ENCODE peak calls at places on chromosomes 3 and 15, in four cellular contexts. X is GM23248, O is stomach, U is psoas muscle. C is an unnamed sample. For H3K9me3, the result is how much of the 10 kb centered on the place peaks cover.

GRCh38 chr15:68880382-68880781 is 49.9 kb upstream of the SPESP1 start:
- DNase-seq in X (no peak), O (no peak), U (no peak), C (no peak)

GRCh38 chr3:153513236-153513635 is 351.2 kb downstream of the RAP2B start:
- DNase-seq in X (peak), O (no peak), U (no peak), C (peak)

GRCh38 chr3:188772886-188773285 is 398.9 kb upstream of the TPRG1 start:
- DNase-seq in X (peak), O (peak), U (no peak), C (peak)

GRCh38 chr3:16849795-16850194 is 35.0 kb upstream of the PLCL2 start:
- DNase-seq in X (peak), O (no peak), U (no peak), C (peak)

GRCh38 chr15:72231847-72232461 is 964 bp upstream of the PKM start:
- DNase-seq in X (peak), O (peak), U (peak), C (peak)

GRCh38 chr3:126256256-126256655 is 75.9 kb upstream of the ALDH1L1 start:
- DNase-seq in X (peak), O (no peak), U (no peak), C (no peak)

GRCh38 chr15:50484781-50485180 is 60.6 kb downstream of the USP8 start:
- DNase-seq in X (no peak), O (no peak), U (no peak), C (no peak)

GRCh38 chr15:62164500-62165028 is 521 bp downstream of the C2CD4B start:
- DNase-seq in X (peak), O (no peak), U (peak), C (peak)

GRCh38 chr3:109774108-109774507 is 436.8 kb upstream of the DPPA4 start:
- DNase-seq in X (no peak), O (no peak), U (no peak), C (no peak)

GRCh38 chr15:39118510-39118909 is 462.4 kb upstream of the THBS1 start:
- DNase-seq in X (peak), O (no peak), U (no peak), C (peak)

GRCh38 chr15:46636220-46636619 is 1001.4 kb downstream of the SQOR start:
- DNase-seq in X (no peak), O (no peak), U (no peak), C (no peak)

GRCh38 chr3:124995460-124995994 is 60.3 kb downstream of the HEG1 start:
- DNase-seq in X (peak), O (peak), U (peak), C (peak)

GRCh38 chr3:173138031-173138430 is 3.0 kb downstream of the SPATA16 start:
- DNase-seq in X (no peak), O (no peak), U (no peak), C (no peak)

GRCh38 chr15:64288999-64289398 is 67.0 kb downstream of the CSNK1G1 start:
- DNase-seq in X (peak), O (no peak), U (no peak), C (no peak)

GRCh38 chr15:100770781-100771584 is 108.6 kb upstream of the ALDH1A3 start:
- DNase-seq in X (no peak), O (no peak), U (peak), C (no peak)

GRCh38 chr15:56524915-56525314 is 60.0 kb upstream of the MNS1 start:
- DNase-seq in X (peak), O (no peak), U (no peak), C (peak)

GRCh38 chr15:65334586-65335231 is 30.2 kb downstream of the RNU5B-1 start:
- DNase-seq in X (no peak), O (no peak), U (peak), C (no peak)

GRCh38 chr3:22959593-22959992 is 243.5 kb upstream of the UBE2E2 start:
- DNase-seq in X (no peak), O (no peak), U (no peak), C (no peak)

GRCh38 chr3:61927332-61927731 is 366.0 kb downstream of the PTPRG start:
- DNase-seq in X (peak), O (no peak), U (peak), C (peak)

GRCh38 chr3:57918123-57918837 is 89.9 kb upstream of the FLNB start:
- DNase-seq in X (peak), O (no peak), U (no peak), C (peak)

GRCh38 chr3:193556841-193557240 is 2.1 kb upstream of the ATP13A4 start:
- DNase-seq in X (no peak), O (peak), U (no peak), C (no peak)

GRCh38 chr3:125150525-125151436 is 61.8 kb downstream of the SLC12A8 start:
- DNase-seq in X (peak), O (peak), U (no peak), C (no peak)

GRCh38 chr15:53833134-53833624 is 73.7 kb upstream of the WDR72 start:
- DNase-seq in X (peak), O (peak), U (no peak), C (peak)

GRCh38 chr15:89500397-89501270 is 4.3 kb upstream of the RHCG start:
- DNase-seq in X (no peak), O (no peak), U (no peak), C (no peak)

GRCh38 chr15:84773716-84774115 is 25.3 kb downstream of the ZNF592 start:
- DNase-seq in X (no peak), O (no peak), U (no peak), C (no peak)

GRCh38 chr3:114809668-114810413 is 337.2 kb downstream of the ZBTB20 start:
- DNase-seq in X (no peak), O (no peak), U (no peak), C (peak)

GRCh38 chr15:91311986-91312385 is 211.9 kb downstream of the SV2B start:
- DNase-seq in X (no peak), O (no peak), U (no peak), C (no peak)

GRCh38 chr3:38088126-38088525 is 48.8 kb downstream of the ACAA1 start:
- DNase-seq in X (no peak), O (no peak), U (no peak), C (no peak)

GRCh38 chr3:48064292-48064829 is 48.1 kb upstream of the MAP4 start:
- DNase-seq in X (peak), O (no peak), U (no peak), C (no peak)

GRCh38 chr3:9015250-9015649 is 52.0 kb upstream of the RAD18 start:
- DNase-seq in X (no peak), O (no peak), U (no peak), C (no peak)

GRCh38 chr15:98071786-98072185 is 111.3 kb downstream of the ARRDC4 start:
- DNase-seq in X (no peak), O (no peak), U (no peak), C (no peak)

GRCh38 chr3:183906234-183906921 is 21.7 kb upstream of the PARL start:
- DNase-seq in X (no peak), O (no peak), U (no peak), C (no peak)

GRCh38 chr3:173465112-173465511 is 67.6 kb downstream of the NLGN1 start:
- DNase-seq in X (peak), O (no peak), U (no peak), C (peak)

GRCh38 chr3:13951184-13951583 is 71.3 kb upstream of the WNT7A start:
- DNase-seq in X (no peak), O (no peak), U (no peak), C (no peak)

GRCh38 chr3:13950042-13950441 is 70.2 kb upstream of the WNT7A start:
- DNase-seq in X (no peak), O (no peak), U (no peak), C (no peak)

DNA sequence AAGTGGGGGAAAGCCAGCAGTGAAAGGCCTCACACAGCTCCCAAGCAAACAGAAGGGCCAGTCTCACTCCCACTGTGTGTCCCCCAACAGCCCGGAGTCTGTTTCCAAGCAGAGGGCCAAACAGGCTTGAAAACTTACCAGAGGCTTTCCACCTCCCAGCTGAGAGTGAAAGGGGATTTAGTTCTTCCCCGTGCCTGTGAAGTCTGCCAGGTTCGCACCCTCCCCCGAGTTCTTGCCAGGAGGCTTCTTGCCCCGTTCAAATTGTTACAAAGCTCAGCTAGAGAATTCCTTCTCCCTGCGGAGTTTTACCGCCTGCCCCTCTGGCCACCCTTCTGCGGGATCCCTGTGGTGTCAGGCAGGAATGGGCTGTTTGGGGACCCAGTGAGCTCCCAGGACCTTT is 68.0 kb upstream of the WNT7A start:
- DNase-seq in X (no peak), O (no peak), U (no peak), C (no peak)
- H3K4me3 ChIP-seq in X (no peak), O (no peak), U (no peak), C (no peak)

DNA sequence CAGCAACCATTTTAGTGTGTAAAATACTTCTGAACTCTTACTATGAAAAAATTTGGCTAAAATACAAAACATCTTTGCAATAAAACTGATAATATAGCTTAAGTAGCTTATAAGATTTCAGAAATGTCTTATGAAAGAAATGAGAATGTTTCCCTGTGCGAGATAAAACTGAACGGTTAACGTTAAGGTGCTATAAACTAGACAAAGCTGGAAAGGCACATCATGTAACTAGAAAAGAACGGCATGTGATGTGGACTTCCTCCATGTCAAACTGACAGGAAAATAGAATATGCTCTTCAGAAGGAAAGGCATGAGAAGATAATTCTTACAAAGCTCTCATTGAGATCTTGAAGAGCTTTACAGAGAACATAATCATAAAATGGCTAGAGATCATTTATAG is 36.5 kb downstream of the NCK1 start:
- DNase-seq in X (no peak), O (no peak), U (no peak), C (no peak)
- H3K9me3 ChIP-seq in X (under half), O (under half), U (under half), C (under half)

DNA sequence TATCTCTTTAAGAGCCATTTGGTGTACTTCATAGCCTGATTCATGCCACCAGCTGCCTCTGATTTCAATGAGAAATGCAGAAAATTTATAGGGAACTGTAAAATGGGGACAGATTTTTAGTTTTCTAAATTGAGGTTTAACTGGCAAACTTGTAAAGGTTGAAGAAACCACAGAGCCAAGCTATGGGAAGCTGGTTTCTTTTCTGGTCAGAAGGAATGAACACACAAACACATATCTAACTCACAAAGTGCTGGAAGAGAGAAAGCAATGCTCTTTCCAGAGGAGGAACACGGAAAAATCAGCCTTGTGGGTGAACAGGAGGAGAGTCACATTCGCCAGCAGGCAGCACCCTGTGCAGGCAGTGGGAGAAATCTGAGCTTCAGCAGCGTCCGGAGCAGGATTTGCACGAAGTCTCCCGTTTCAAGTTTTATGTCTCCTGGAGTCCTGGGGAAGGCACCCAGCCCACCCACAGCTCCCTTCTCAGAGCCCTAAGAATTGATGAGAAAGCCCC is 481 bp downstream of the MASP1 start:
- DNase-seq in X (peak), O (no peak), U (peak), C (peak)
- H3K4me3 ChIP-seq in X (peak), O (peak), U (no peak), C (peak)

DNA sequence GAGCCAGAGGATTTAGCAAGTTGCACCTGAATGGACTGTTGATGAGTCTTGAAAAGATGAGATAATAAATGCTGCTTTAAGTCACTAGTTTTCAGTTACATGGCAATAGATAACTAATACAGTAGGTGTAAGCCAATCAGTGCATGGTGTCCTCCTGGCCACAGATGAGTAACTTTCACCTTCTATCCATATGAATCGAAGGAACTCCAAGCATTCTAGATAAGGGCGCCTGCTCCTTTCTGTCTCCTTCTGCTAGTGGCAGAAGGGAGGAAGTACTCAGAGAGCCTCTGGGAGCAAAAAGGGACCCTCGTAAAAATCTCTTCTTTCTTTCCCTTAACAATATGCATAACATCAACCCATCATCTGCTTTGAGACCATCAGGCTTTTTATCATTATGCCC is 37.3 kb downstream of the TM6SF1 start:
- DNase-seq in X (no peak), O (no peak), U (no peak), C (no peak)
- H3K9me3 ChIP-seq in X (under half), O (under half), U (under half), C (under half)

DNA sequence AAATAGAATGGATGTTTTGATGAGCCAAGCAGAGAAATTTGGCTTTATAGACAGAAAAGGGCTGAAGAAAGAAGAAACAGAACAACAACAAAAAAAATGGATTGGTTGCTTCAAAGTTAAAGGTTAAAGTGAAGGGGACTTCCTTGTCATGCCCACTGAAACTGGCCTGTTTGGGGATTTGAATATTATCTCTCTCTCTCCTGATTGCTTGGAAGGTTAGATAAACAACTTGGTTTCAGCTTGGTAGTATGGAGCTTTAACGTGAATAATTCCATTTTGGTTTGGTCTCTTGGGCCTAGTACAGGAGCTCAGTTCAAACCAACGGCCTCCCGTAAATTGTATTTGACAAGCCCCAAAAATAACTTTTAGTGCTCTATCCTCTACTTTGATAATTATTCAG is 70.8 kb upstream of the MBNL1 start:
- DNase-seq in X (no peak), O (no peak), U (no peak), C (no peak)
- H3K4me3 ChIP-seq in X (no peak), O (no peak), U (peak), C (peak)

GRCh38 chr15:25067725-25068309 is 113.0 kb downstream of the SNRPN start:
- DNase-seq in X (no peak), O (no peak), U (no peak), C (no peak)
- H3K9me3 ChIP-seq in X (under half), O (half or more), U (half or more), C (half or more)

GRCh38 chr3:129046037-129046731 is 14.4 kb upstream of the GP9 start:
- DNase-seq in X (peak), O (no peak), U (no peak), C (no peak)
- H3K4me3 ChIP-seq in X (peak), O (peak), U (peak), C (no peak)

GRCh38 chr15:25057574-25057973 is 102.8 kb downstream of the SNRPN start:
- DNase-seq in X (no peak), O (peak), U (no peak), C (no peak)

GRCh38 chr15:25054943-25055342 is 100.2 kb downstream of the SNRPN start:
- DNase-seq in X (no peak), O (no peak), U (no peak), C (no peak)

GRCh38 chr15:25055356-25056068 is 100.7 kb downstream of the SNRPN start:
- DNase-seq in X (no peak), O (peak), U (no peak), C (no peak)

GRCh38 chr15:25058080-25058785 is 103.4 kb downstream of the SNRPN start:
- DNase-seq in X (no peak), O (peak), U (no peak), C (no peak)

GRCh38 chr15:25056484-25057429 is 102.0 kb downstream of the SNRPN start:
- DNase-seq in X (no peak), O (peak), U (no peak), C (no peak)
- H3K9me3 ChIP-seq in X (under half), O (half or more), U (half or more), C (half or more)

DNA sequence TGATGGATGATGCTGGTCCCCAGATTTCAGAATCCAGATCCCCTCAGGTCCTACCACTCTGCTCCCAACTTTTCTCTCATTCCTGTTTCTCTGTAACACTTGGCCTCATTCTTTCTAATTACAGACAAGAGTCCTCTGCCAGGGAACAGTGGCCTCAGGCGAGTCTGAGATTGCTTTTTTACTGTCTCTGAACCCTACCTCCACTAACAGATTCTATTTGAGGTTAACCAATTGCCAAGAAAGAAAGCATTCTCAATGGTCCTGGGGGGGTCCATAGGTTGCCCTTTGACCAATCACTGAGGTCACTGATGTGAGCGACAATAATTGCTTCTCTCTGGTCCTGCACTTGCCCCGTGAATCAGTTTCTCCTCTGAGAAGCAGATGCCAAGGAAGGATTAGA is 145.2 kb upstream of the TMEM108 start:
- DNase-seq in X (no peak), O (no peak), U (no peak), C (no peak)
- H3K4me3 ChIP-seq in X (no peak), O (no peak), U (no peak), C (no peak)

GRCh38 chr3:198108756-198109155 is 148.7 kb downstream of the LMLN start:
- DNase-seq in X (no peak), O (no peak), U (no peak), C (no peak)
- H3K9me3 ChIP-seq in X (under half), O (under half), U (under half), C (under half)

C was measured in adipocyte.